ENCODE peak calls at places on chromosomes 5 and 9, in six cellular contexts. K is head of caudate nucleus; T is NCI-H1105; B is upper lobe of right lung; Q is CD8-positive, alpha-beta memory T cell; Y is NCI-H82. U is an unnamed sample.

GRCh38 chr9:105158020-105158419 is 86.4 kb upstream of the SLC44A1 start:
- DNase-seq in Y (no peak), T (no peak), K (no peak), Q (no peak), B (no peak), U (no peak)

GRCh38 chr9:133054194-133054890 is 7.4 kb upstream of the CEL start:
- DNase-seq in K (no peak), Q (no peak), T (no peak), B (no peak), Y (no peak), U (no peak)

GRCh38 chr9:123370108-123370507 is 14.1 kb downstream of the CRB2 start:
- DNase-seq in Y (no peak), B (no peak), Q (no peak), T (no peak), K (no peak), U (no peak)

GRCh38 chr9:93592389-93593021 is 16.1 kb downstream of the PHF2 start:
- DNase-seq in K (peak; percentile 14), Y (peak; percentile 35), T (no peak), Q (no peak), B (no peak), U (no peak)

GRCh38 chr9:36503172-36504153 is 69.2 kb upstream of the MELK start:
- DNase-seq in K (no peak), B (no peak), Q (no peak), T (no peak), Y (peak; percentile 77), U (no peak)

GRCh38 chr9:95003694-95004451 is 277.4 kb downstream of the AOPEP start:
- DNase-seq in K (peak; percentile 61), Y (peak; percentile 57), T (peak; percentile 27), Q (peak; percentile 6), B (peak; percentile 84), U (no peak)

GRCh38 chr5:73179730-73180129 is 6.7 kb downstream of the TMEM174 start:
- DNase-seq in Y (no peak), B (no peak), T (no peak), K (no peak), Q (no peak), U (no peak)

GRCh38 chr5:169628891-169629290 is 8.2 kb upstream of the DOCK2 start:
- DNase-seq in K (no peak), B (no peak), Y (no peak), T (no peak), Q (no peak), U (no peak)

GRCh38 chr9:3912817-3913216 is 387.0 kb upstream of the RFX3 start:
- DNase-seq in B (no peak), Q (no peak), Y (no peak), K (no peak), T (no peak), U (no peak)

GRCh38 chr9:93156475-93157008 is 22.5 kb upstream of the NINJ1 start:
- DNase-seq in Y (no peak), Q (no peak), T (no peak), K (no peak), B (no peak), U (no peak)

GRCh38 chr9:98569491-98569890 is 139.2 kb downstream of the GABBR2 start:
- DNase-seq in Q (no peak), K (no peak), Y (peak; percentile 40), T (no peak), B (no peak), U (no peak)

GRCh38 chr9:12464368-12464767 is 228.8 kb upstream of the TYRP1 start:
- DNase-seq in K (no peak), Q (no peak), B (no peak), Y (no peak), T (no peak), U (no peak)

GRCh38 chr9:101848485-101848919 is 110.1 kb upstream of the GRIN3A start:
- DNase-seq in Y (peak; percentile 22), K (no peak), B (no peak), T (peak; percentile 26), Q (no peak), U (no peak)

GRCh38 chr9:113454914-113455761 is 8.4 kb upstream of the RGS3 start:
- DNase-seq in K (no peak), T (no peak), Y (peak; percentile 21), B (no peak), Q (no peak), U (no peak)

GRCh38 chr5:73436535-73437125 is 11.9 kb downstream of the FOXD1 start:
- DNase-seq in K (no peak), Y (no peak), Q (no peak), T (no peak), B (no peak), U (no peak)

GRCh38 chr5:128216285-128216684 is 132.7 kb downstream of the SLC12A2 start:
- DNase-seq in Y (no peak), B (no peak), T (no peak), Q (no peak), K (no peak), U (no peak)

GRCh38 chr9:134136117-134136996 is 475 bp downstream of the WDR5 start:
- DNase-seq in T (peak; percentile 8), K (no peak), B (peak; percentile 76), Q (peak; percentile 10), Y (peak; percentile 39), U (no peak)

GRCh38 chr5:175778951-175779475 is 92.4 kb upstream of the CPLX2 start:
- DNase-seq in Y (peak; percentile 48), K (no peak), B (no peak), T (peak; percentile 73), Q (no peak), U (no peak)

GRCh38 chr5:154295551-154295950 is 105.0 kb downstream of the GALNT10 start:
- DNase-seq in Y (no peak), K (no peak), B (no peak), T (no peak), Q (no peak), U (no peak)

GRCh38 chr5:95113489-95113888 is 171.4 kb downstream of the MCTP1 start:
- DNase-seq in Q (no peak), B (no peak), K (no peak), Y (no peak), T (no peak), U (no peak)

GRCh38 chr9:971901-972511 is 4.4 kb upstream of the DMRT3 start:
- DNase-seq in T (no peak), B (no peak), Y (no peak), Q (no peak), K (no peak), U (no peak)

GRCh38 chr5:123670981-123671557 is 159.1 kb downstream of the CSNK1G3 start:
- DNase-seq in K (peak; percentile 30), Q (peak; percentile 7), Y (peak; percentile 65), T (peak; percentile 17), B (no peak), U (peak; percentile 5)

GRCh38 chr5:40437452-40437861 is 242.3 kb upstream of the PTGER4 start:
- DNase-seq in T (no peak), K (no peak), Q (peak; percentile 11), B (no peak), Y (no peak), U (no peak)

GRCh38 chr5:174490717-174491116 is 233.7 kb upstream of the MSX2 start:
- DNase-seq in B (no peak), Y (no peak), K (no peak), Q (no peak), T (no peak), U (no peak)

GRCh38 chr9:72977670-72978069 is 24.8 kb upstream of the ALDH1A1 start:
- DNase-seq in K (no peak), Q (no peak), Y (no peak), T (no peak), B (no peak), U (no peak)

GRCh38 chr5:171849585-171850353 is 64.2 kb downstream of the SMIM23 start:
- DNase-seq in Q (no peak), Y (no peak), K (no peak), B (no peak), T (no peak), U (no peak)

GRCh38 chr5:143554918-143555477 is 151.5 kb upstream of the NR3C1 start:
- DNase-seq in B (no peak), T (no peak), K (no peak), Y (no peak), Q (no peak), U (no peak)

GRCh38 chr5:168471785-168472184 is 14.5 kb upstream of the RARS1 start:
- DNase-seq in Y (no peak), K (no peak), T (no peak), Q (no peak), B (no peak), U (no peak)

GRCh38 chr9:110742741-110743371 is 74.3 kb downstream of the MUSK start:
- DNase-seq in Y (no peak), B (no peak), K (no peak), Q (no peak), T (no peak), U (no peak)

GRCh38 chr9:124075761-124076160 is 64.2 kb downstream of the LHX2 start:
- DNase-seq in Q (no peak), T (no peak), B (no peak), Y (no peak), K (no peak), U (no peak)

GRCh38 chr5:79396265-79396664 is 117.7 kb downstream of the HOMER1 start:
- DNase-seq in Y (no peak), Q (no peak), T (no peak), K (no peak), B (no peak), U (no peak)

GRCh38 chr5:159774476-159775031 is 141.7 kb upstream of the ADRA1B start:
- DNase-seq in Y (no peak), T (no peak), K (no peak), Q (no peak), B (no peak), U (no peak)

GRCh38 chr5:10310073-10310779 is 2.5 kb upstream of the CMBL start:
- DNase-seq in B (no peak), Q (no peak), K (no peak), T (no peak), Y (no peak), U (no peak)

GRCh38 chr5:132057498-132058255 is 2.8 kb upstream of the IL3 start:
- DNase-seq in B (peak; percentile 11), Y (no peak), Q (no peak), K (peak; percentile 3), T (no peak), U (no peak)

GRCh38 chr5:144276034-144276822 is 105.6 kb downstream of the KCTD16 start:
- DNase-seq in B (no peak), Y (no peak), K (no peak), T (no peak), Q (no peak), U (no peak)

GRCh38 chr5:38032149-38032548 is 192.3 kb upstream of the GDNF start:
- DNase-seq in B (no peak), Q (no peak), T (no peak), K (no peak), Y (no peak), U (no peak)